ENCODE peak calls at places on chromosome 15, in four cellular contexts. D is IMR-90, B is MM.1S, M is A549. I is an unnamed sample.
A peak's percentile ranks its signal among the peaks of the same experiment; 100 is the strongest.

GRCh38 chr15:28786521-28786920 is 61.9 kb downstream of the GOLGA6L7 start:
- DNase-seq in D (no peak), B (no peak), M (no peak), I (no peak)

GRCh38 chr15:64144192-64144564 is 7.4 kb upstream of the SNX22 start:
- DNase-seq in M (no peak), D (no peak), B (no peak), I (no peak)

GRCh38 chr15:42048821-42049200 is 28.0 kb upstream of the PLA2G4E start:
- DNase-seq in B (no peak), M (no peak), D (no peak), I (peak; percentile 62)

GRCh38 chr15:97522362-97522761 is 438.1 kb upstream of the ARRDC4 start:
- DNase-seq in M (no peak), B (no peak), D (no peak), I (no peak)

GRCh38 chr15:71781179-71781964 is 29.0 kb upstream of the NR2E3 start:
- DNase-seq in B (no peak), D (peak; percentile 79), M (no peak), I (peak; percentile 37)

GRCh38 chr15:31276596-31277298 is 49.9 kb upstream of the KLF13 start:
- DNase-seq in B (no peak), M (no peak), D (no peak), I (no peak)

GRCh38 chr15:45795487-45796069 is 160.7 kb downstream of the SQOR start:
- DNase-seq in D (peak; percentile 24), M (no peak), B (peak; percentile 64), I (peak; percentile 86)

GRCh38 chr15:98785796-98786581 is 137.7 kb downstream of the IGF1R start:
- DNase-seq in D (no peak), B (no peak), M (no peak), I (no peak)

GRCh38 chr15:59169337-59169736 is 37.3 kb upstream of the LDHAL6B start:
- DNase-seq in B (no peak), D (peak; percentile 86), M (no peak), I (peak; percentile 77)

GRCh38 chr15:48554112-48554511 is 91.4 kb downstream of the FBN1 start:
- DNase-seq in B (no peak), M (no peak), D (no peak), I (no peak)

GRCh38 chr15:51401872-51402517 is 60.5 kb downstream of the GLDN start:
- DNase-seq in D (peak; percentile 26), M (peak; percentile 80), B (no peak), I (peak; percentile 47)

GRCh38 chr15:95267476-95267875 is 1036.1 kb downstream of the MCTP2 start:
- DNase-seq in B (no peak), D (no peak), M (no peak), I (no peak)

GRCh38 chr15:73049564-73050215 is 2.6 kb upstream of the NEO1 start:
- DNase-seq in D (no peak), M (no peak), B (no peak), I (no peak)

GRCh38 chr15:90959894-90960293 is 5.2 kb downstream of the RCCD1 start:
- DNase-seq in B (no peak), M (no peak), D (peak; percentile 18), I (no peak)

GRCh38 chr15:82159922-82160321 is 102.6 kb downstream of the EFL1 start:
- DNase-seq in D (peak; percentile 100), B (no peak), M (peak; percentile 34), I (peak; percentile 99)

GRCh38 chr15:31091531-31091930 is 10.0 kb downstream of the TRPM1 start:
- DNase-seq in B (no peak), M (no peak), D (peak; percentile 70), I (no peak)

GRCh38 chr15:27574541-27575054 is 524.5 kb downstream of the OCA2 start:
- DNase-seq in B (no peak), M (no peak), D (no peak), I (no peak)

GRCh38 chr15:58568157-58568571 is 136.4 kb downstream of the LIPC start:
- DNase-seq in B (peak; percentile 22), M (no peak), D (no peak), I (peak; percentile 50)

GRCh38 chr15:56871180-56871579 is 47.3 kb upstream of the TCF12 start:
- DNase-seq in M (peak; percentile 18), B (no peak), D (peak; percentile 86), I (peak; percentile 72)

GRCh38 chr15:65110676-65111292 is 4.2 kb downstream of the UBAP1L start:
- DNase-seq in D (peak; percentile 92), B (no peak), M (no peak), I (peak; percentile 76)

GRCh38 chr15:79682285-79682684 is 214.5 kb downstream of the MTHFS start:
- DNase-seq in B (no peak), M (peak; percentile 36), D (peak; percentile 79), I (peak; percentile 24)

GRCh38 chr15:33789141-33789540 is 179.2 kb upstream of the CHRM5 start:
- DNase-seq in B (no peak), D (peak; percentile 36), M (no peak), I (no peak)

GRCh38 chr15:20344601-20345400 is 196.8 kb downstream of the GOLGA6L6 start:
- DNase-seq in D (no peak), B (peak; percentile 6), M (no peak), I (no peak)

GRCh38 chr15:48317221-48317620 is 14.0 kb upstream of the DUT start:
- DNase-seq in B (no peak), M (no peak), D (no peak), I (peak; percentile 30)

GRCh38 chr15:62141200-62141599 is 23.9 kb downstream of the C2CD4B start:
- DNase-seq in M (no peak), D (no peak), B (no peak), I (no peak)

GRCh38 chr15:46709461-46709860 is 1007.8 kb upstream of the SEMA6D start:
- DNase-seq in B (peak; percentile 95), M (no peak), D (no peak), I (no peak)

GRCh38 chr15:72934006-72934405 is 118.3 kb upstream of the NEO1 start:
- DNase-seq in M (no peak), B (no peak), D (peak; percentile 21), I (peak; percentile 5)

GRCh38 chr15:31338879-31339557 is 12.4 kb downstream of the KLF13 start:
- DNase-seq in D (peak; percentile 79), M (peak; percentile 30), B (no peak), I (no peak)

GRCh38 chr15:94294556-94294955 is 63.2 kb downstream of the MCTP2 start:
- DNase-seq in M (no peak), D (peak; percentile 39), B (no peak), I (no peak)

GRCh38 chr15:92580021-92580420 is 75.6 kb downstream of the FAM174B start:
- DNase-seq in D (no peak), B (no peak), M (no peak), I (no peak)

GRCh38 chr15:44780608-44781007 is 44.3 kb downstream of the TRIM69 start:
- DNase-seq in M (no peak), D (no peak), B (no peak), I (peak; percentile 11)

GRCh38 chr15:76163429-76164020 is 103.7 kb downstream of the TMEM266 start:
- DNase-seq in M (no peak), B (no peak), D (peak; percentile 79), I (peak; percentile 26)

GRCh38 chr15:67406257-67406861 is 114.6 kb upstream of the C15orf61 start:
- DNase-seq in D (peak; percentile 12), B (no peak), M (no peak), I (peak; percentile 20)

GRCh38 chr15:34853001-34853758 is 57.8 kb upstream of the ACTC1 start:
- DNase-seq in M (no peak), B (no peak), D (peak; percentile 58), I (no peak)

GRCh38 chr15:67433495-67434099 is 87.3 kb upstream of the C15orf61 start:
- DNase-seq in D (peak; percentile 59), B (peak; percentile 38), M (peak; percentile 82), I (peak; percentile 62)

GRCh38 chr15:78177447-78177873 is 28.3 kb downstream of the IDH3A start:
- DNase-seq in M (peak; percentile 61), D (no peak), B (no peak), I (peak; percentile 39)

GRCh38 chr15:89899951-89900567 is 6.3 kb upstream of the AP3S2 start:
- DNase-seq in D (no peak), M (no peak), B (no peak), I (no peak)
- TF ChIP-seq CTCF in D (no peak), M (no peak), B (no peak), I (no peak)

GRCh38 chr15:43516801-43517353 is 531 bp upstream of the MAP1A start:
- DNase-seq in D (peak; percentile 68), B (no peak), M (no peak), I (no peak)

GRCh38 chr15:43514241-43515057 is 3.0 kb upstream of the MAP1A start:
- DNase-seq in B (peak; percentile 18), D (peak; percentile 49), M (no peak), I (no peak)

GRCh38 chr15:43517354-43518072 is at the start of gene MAP1A:
- DNase-seq in B (no peak), M (no peak), D (peak; percentile 71), I (no peak)

GRCh38 chr15:43516185-43516584 is 1.2 kb upstream of the MAP1A start:
- DNase-seq in D (no peak), M (no peak), B (no peak), I (no peak)

GRCh38 chr15:43515731-43516130 is 1.7 kb upstream of the MAP1A start:
- DNase-seq in B (no peak), M (no peak), D (no peak), I (no peak)
- H3K4me3 ChIP-seq in B (no peak overlapping the region), M (no peak overlapping the region), D (no peak overlapping the region), I (no peak overlapping the region)

DNA sequence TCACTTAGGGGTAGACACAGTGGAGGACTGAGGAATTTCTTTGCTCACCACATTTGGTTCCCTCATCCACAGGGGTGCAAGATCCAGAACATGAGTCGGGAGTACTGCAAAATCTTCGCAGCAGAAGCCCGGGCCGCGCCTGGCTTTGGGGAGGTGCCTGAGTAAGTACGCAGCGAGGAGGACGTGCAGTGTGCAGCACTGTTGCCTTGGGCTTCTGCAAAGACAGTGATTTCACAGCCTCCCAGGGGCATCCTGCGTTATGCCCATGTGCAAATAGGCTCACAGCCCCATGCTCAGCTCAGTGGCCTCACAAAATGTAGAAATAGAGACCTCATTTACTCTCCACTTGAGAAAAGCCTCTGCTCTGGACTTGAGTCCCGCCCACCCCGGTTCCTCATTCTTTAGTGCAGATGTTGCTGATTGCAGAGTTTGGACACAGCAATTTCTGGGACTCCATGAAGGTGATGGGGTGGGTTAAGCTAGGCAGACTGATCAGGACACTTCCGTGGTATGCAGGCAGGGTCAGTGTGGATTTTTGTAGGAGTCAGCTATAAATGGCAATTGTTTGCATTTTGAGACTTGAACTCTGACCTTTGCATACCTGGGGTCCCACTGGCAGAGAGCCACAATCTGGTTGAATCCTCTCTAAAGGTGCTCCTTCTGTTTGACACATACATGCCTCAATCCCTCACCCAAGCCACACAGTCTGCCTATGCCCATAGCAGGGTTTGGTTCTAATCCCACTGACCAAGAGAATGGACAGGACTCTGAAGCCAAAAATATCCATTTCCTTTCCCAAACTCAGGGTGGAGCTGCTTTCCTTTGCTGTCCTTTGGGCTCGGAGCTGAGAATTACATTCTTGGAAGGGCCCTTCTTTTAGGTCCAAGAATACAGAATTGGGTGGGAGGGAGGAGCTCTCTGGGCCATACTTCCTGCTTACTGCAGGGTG is 20.7 kb upstream of the SLC28A1 start:
- DNase-seq in D (no peak), M (no peak), B (no peak), I (no peak)
- TF ChIP-seq CTCF in D (no peak), M (peak; percentile 25), B (no peak), I (no peak)

GRCh38 chr15:38129531-38130199 is 123.0 kb upstream of the SPRED1 start:
- DNase-seq in M (no peak), B (peak; percentile 44), D (peak; percentile 99), I (peak; percentile 89)
- H3K4me3 ChIP-seq in M (no peak overlapping the region), B (peak overlapping the region; percentile 47), D (peak overlapping the region; percentile 10), I (no peak overlapping the region)

GRCh38 chr15:40960151-40960885 is 7.0 kb downstream of the CHAC1 start:
- DNase-seq in D (no peak), B (no peak), M (no peak), I (no peak)
- TF ChIP-seq CTCF in D (no peak), B (no peak), M (no peak), I (no peak)